ENCODE peak calls at places on chromosomes 13 and 19, in ten cellular contexts. P is left lung, V is tibial artery, E is AG04450, Z is left ventricle myocardium inferior, O is breast epithelium, S is heart left ventricle, W is cardiac muscle cell, L is body of pancreas, M is fibroblast of lung. R is an unnamed sample.

GRCh38 chr13:23723463-23723862 is 153.3 kb downstream of the TNFRSF19 start:
- DNase-seq in P (no peak), V (no peak), E (peak), Z (no peak), O (no peak), S (no peak), W (peak), L (no peak), M (peak), R (no peak)

GRCh38 chr13:40058757-40059236 is 403.3 kb downstream of the COG6 start:
- DNase-seq in P (no peak), V (no peak), E (no peak), Z (no peak), O (no peak), S (no peak), W (peak), L (peak), M (peak), R (no peak)

GRCh38 chr19:16073988-16074387 is 2.3 kb upstream of the TPM4 start:
- DNase-seq in P (peak), V (peak), E (no peak), Z (no peak), O (no peak), S (no peak), W (no peak), L (no peak), M (no peak), R (no peak)

GRCh38 chr19:55672418-55672817 is 2.6 kb upstream of the EPN1 start:
- DNase-seq in P (no peak), V (no peak), E (no peak), Z (no peak), O (no peak), S (no peak), W (peak), L (no peak), M (no peak), R (no peak)

GRCh38 chr13:74629985-74630384 is 495.8 kb upstream of the KLF12 start:
- DNase-seq in P (no peak), V (peak), E (no peak), Z (no peak), O (no peak), S (no peak), W (peak), L (no peak), M (no peak), R (no peak)

GRCh38 chr19:17420267-17420924 is 549 bp downstream of the MVB12A start:
- DNase-seq in P (peak), V (peak), E (no peak), Z (peak), O (no peak), S (peak), W (peak), L (peak), M (no peak), R (no peak)

GRCh38 chr19:1491849-1492170 is 829 bp downstream of the REEP6 start:
- DNase-seq in P (no peak), V (no peak), E (no peak), Z (no peak), O (no peak), S (no peak), W (no peak), L (peak), M (no peak), R (no peak)

GRCh38 chr19:17475541-17476115 is 5.3 kb downstream of the SLC27A1 start:
- DNase-seq in P (no peak), V (peak), E (no peak), Z (peak), O (peak), S (peak), W (peak), L (peak), M (peak), R (peak)

GRCh38 chr13:78160793-78161192 is 242.2 kb upstream of the EDNRB start:
- DNase-seq in P (no peak), V (no peak), E (peak), Z (no peak), O (no peak), S (no peak), W (peak), L (no peak), M (peak), R (no peak)

GRCh38 chr13:99992912-99993311 is 11.3 kb downstream of the ZIC2 start:
- DNase-seq in P (no peak), V (no peak), E (no peak), Z (no peak), O (no peak), S (no peak), W (no peak), L (no peak), M (no peak), R (no peak)

GRCh38 chr13:85191996-85192395 is 607.2 kb downstream of the SLITRK6 start:
- DNase-seq in P (no peak), V (no peak), E (no peak), Z (no peak), O (no peak), S (no peak), W (no peak), L (no peak), M (no peak), R (no peak)

GRCh38 chr19:42076375-42076944 is 494 bp downstream of the ZNF574 start:
- DNase-seq in P (peak), V (peak), E (no peak), Z (no peak), O (no peak), S (no peak), W (no peak), L (no peak), M (peak), R (no peak)

GRCh38 chr19:8461376-8461775 is 16.6 kb downstream of the HNRNPM start:
- DNase-seq in P (no peak), V (no peak), E (no peak), Z (no peak), O (no peak), S (no peak), W (no peak), L (no peak), M (no peak), R (no peak)

GRCh38 chr19:8461891-8462290 is 17.1 kb downstream of the HNRNPM start:
- DNase-seq in P (no peak), V (no peak), E (no peak), Z (no peak), O (no peak), S (no peak), W (no peak), L (no peak), M (no peak), R (no peak)

GRCh38 chr19:8460516-8461298 is 15.9 kb downstream of the HNRNPM start:
- DNase-seq in P (no peak), V (no peak), E (no peak), Z (no peak), O (no peak), S (no peak), W (no peak), L (no peak), M (no peak), R (no peak)

GRCh38 chr19:8462601-8463000 is 17.8 kb downstream of the HNRNPM start:
- DNase-seq in P (no peak), V (no peak), E (no peak), Z (no peak), O (no peak), S (no peak), W (no peak), L (no peak), M (no peak), R (no peak)

DNA sequence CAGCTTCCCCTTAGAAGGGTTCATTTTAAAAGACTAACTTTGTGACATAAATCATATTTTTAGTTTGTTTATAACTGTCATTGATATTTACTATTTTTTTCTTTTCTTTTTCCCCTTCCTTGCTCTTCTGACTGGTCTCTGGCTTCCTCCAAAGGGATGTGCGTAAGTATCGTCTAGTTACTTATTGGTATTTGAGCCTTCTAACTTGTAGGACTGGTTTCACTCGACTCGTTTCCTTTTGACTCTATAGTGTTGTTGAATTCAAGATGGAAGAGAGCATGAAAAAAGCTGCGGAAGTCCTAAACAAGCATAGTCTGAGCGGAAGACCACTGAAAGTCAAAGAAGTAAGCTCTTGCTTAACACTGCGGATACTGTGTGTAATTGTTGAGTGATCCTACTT is 18.6 kb downstream of the HNRNPM start:
- DNase-seq in P (no peak), V (no peak), E (no peak), Z (no peak), O (no peak), S (no peak), W (no peak), L (no peak), M (no peak), R (no peak)
- TF ChIP-seq CTCF in P (no peak), V (no peak), E (no peak), Z (no peak), O (no peak), S (no peak), W (no peak), L (no peak), M (no peak), R (no peak)

DNA sequence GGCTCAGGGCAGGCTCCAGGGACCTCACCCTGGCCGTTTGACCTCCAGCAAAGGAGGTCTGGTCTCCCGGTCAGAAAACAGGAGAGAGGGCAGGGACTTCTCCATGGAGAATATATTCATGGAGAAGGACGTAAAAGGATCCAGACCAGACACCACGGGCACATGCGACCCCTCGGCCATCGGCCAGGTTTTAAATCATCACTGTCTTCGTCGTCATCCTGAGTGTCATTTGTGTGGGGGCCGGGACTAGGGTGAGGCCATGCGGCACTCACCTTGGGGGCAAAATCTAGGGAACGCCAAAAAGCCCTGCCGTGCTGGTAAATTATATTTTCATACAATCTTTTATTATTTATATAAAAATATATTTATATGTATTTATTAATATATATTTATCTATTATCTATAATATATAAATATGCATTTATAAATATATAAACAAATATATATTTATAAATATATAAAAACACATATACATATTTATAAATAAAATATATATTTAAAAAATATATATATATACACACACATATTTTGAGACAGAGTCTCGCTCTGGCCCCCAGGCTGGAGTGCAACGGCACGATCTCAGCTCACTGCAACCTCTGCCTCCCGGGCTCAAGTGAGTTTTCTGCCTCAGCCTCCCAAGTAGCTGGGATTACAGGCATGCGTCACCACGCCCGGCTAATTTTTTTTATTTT is 75.4 kb downstream of the GADD45B start:
- DNase-seq in P (no peak), V (peak), E (no peak), Z (no peak), O (no peak), S (no peak), W (no peak), L (no peak), M (no peak), R (no peak)
- H3K27ac ChIP-seq in P (no peak), V (no peak), E (no peak), Z (peak), O (no peak), S (no peak), W (no peak), L (no peak), M (no peak), R (peak)

DNA sequence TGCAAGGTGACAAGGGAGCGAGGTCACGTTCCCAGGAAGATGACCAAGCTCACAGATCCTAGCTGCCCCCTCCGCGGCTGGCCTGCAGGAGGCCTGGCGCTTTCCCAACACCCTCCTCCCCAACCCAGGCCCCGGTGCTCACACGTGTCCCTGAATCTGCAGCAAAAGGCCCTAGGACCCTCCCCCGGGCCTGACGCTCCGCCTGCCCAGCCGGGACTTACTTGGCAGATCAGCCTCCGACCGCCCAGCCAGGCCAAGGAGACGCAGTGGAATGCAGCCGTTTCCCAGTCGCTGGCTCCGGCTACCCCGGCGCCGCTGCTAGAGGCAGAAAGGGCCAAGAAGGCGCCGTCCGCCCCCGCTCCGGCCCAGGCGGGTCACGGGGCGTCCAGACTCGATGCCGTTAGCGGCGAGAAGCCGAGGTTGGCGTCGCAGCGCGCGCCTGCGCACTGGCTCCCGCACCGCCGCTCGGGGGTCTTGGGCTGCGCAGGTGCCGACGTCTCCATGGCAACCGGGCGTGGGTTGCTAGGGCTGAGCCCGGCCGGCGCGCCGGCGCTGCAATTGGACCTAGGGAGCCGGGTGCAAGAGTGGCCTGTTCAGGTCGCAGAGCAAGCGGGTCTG is at the start of gene PNMA8A:
- DNase-seq in P (peak), V (peak), E (no peak), Z (peak), O (no peak), S (peak), W (peak), L (peak), M (peak), R (peak)
- H3K4me3 ChIP-seq in P (peak), V (peak), E (peak), Z (peak), O (peak), S (peak), W (peak), L (peak), M (peak), R (peak)

DNA sequence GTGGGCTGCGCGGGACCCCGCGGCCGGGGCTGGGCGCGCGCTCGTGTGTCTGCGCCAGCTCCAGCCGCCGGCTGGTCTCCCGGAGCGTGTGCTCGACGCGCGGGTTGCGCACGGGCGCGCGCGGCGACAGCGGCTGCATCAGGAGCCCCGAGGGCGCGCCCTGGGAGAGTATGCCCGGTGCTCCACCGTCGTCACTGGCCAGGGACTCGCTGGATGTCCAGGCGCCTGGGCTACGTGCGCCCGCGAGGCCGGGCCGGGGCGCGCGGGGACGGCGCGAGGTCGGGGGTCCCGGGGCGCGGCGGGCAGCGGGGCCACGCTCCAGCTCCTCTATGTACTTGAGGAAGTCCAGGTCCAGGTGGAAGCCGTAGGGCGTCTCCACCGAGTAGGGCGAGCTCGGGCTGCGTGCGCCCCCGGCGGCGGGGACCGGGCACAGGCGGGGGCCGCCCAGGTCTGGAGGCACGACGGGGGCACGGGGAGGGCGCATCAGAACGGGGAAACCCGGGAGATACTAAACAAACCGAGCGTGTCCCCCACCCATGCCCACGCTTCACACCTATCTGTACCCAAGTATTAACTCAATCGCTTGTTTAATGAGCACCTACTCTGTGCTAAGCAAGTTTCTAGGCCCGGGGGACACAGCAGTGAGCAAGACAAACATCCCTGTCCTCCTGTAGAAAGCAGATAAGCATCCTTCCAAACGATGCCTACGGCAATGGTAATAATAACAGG is 7.6 kb downstream of the KANK3 start:
- DNase-seq in P (no peak), V (no peak), E (no peak), Z (no peak), O (no peak), S (no peak), W (no peak), L (no peak), M (no peak), R (no peak)
- TF ChIP-seq CTCF in P (no peak), V (no peak), E (peak), Z (no peak), O (no peak), S (no peak), W (no peak), L (no peak), M (no peak), R (no peak)

GRCh38 chr13:109256866-109257760 is 529.3 kb downstream of the IRS2 start:
- DNase-seq in P (no peak), V (no peak), E (peak), Z (no peak), O (no peak), S (no peak), W (peak), L (peak), M (peak), R (no peak)
- H3K27ac ChIP-seq in P (peak), V (peak), E (peak), Z (peak), O (peak), S (peak), W (peak), L (no peak), M (peak), R (no peak)

DNA sequence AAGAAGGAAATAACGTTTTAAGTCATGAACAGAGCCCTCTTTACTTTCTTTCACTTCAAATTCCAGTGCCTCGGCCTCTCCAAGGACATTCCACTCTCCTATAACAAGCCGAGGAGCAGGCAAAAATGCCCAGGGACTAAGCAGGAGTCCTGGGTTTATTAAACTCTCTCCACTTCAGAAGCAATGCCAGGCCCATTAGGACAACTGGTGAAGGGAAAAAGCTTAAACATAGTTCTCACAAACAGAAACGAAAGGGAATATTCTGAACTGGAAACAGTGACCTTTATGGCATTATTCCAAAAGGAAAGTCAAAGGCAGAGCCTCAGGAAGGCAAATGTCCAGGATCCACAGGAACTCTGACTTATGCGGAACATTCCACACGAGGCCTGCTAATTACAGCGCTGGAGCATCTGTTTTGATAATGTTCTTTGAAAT is 30.9 kb upstream of the MED4 start:
- DNase-seq in P (no peak), V (no peak), E (no peak), Z (no peak), O (no peak), S (peak), W (peak), L (peak), M (peak), R (no peak)
- H3K4me3 ChIP-seq in P (no peak), V (peak), E (no peak), Z (peak), O (no peak), S (peak), W (no peak), L (no peak), M (no peak), R (no peak)

DNA sequence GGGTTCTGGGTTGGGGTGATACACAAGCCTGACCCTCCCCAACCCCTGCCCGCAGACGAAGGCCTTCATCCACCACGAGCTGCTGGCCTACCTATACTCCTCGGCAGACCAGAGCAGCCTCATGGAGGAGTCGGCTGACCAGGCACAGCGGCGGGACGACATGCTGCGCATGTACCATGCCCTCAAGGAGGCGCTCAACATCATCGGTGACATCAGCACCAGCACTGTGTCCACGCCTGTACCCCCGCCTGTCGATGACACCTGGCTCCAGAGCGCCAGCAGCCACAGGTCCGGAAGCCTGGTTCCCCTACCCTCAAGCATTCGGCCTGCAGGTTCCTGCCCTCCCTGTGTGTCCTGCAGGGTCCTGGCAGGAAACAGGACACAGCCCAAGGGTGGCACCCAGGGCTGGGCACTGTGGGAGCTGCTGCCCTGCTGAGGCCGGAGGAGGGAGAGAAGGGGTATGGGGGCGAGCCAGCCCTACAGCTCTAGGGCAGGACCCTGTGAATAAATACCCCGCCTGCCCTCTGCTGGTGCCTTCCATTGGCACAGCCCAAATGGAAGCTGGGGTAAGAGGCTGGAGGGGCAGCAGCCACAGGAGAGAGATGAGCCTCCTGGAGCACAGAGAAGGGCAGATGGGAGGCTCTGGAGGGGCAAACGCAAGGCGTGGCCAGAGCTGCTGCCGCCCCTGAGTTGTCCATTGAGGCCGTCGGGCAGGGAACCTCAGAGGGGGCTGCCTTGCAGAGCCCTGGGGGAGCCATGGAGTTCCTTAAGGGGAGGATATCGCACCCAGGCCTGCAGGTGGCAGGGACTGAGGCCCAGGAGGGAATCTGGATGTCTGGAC is 6.8 kb downstream of the TMED1 start:
- DNase-seq in P (no peak), V (no peak), E (no peak), Z (no peak), O (no peak), S (peak), W (no peak), L (no peak), M (no peak), R (no peak)
- TF ChIP-seq CTCF in P (no peak), V (no peak), E (peak), Z (no peak), O (no peak), S (no peak), W (no peak), L (no peak), M (no peak), R (no peak)

DNA sequence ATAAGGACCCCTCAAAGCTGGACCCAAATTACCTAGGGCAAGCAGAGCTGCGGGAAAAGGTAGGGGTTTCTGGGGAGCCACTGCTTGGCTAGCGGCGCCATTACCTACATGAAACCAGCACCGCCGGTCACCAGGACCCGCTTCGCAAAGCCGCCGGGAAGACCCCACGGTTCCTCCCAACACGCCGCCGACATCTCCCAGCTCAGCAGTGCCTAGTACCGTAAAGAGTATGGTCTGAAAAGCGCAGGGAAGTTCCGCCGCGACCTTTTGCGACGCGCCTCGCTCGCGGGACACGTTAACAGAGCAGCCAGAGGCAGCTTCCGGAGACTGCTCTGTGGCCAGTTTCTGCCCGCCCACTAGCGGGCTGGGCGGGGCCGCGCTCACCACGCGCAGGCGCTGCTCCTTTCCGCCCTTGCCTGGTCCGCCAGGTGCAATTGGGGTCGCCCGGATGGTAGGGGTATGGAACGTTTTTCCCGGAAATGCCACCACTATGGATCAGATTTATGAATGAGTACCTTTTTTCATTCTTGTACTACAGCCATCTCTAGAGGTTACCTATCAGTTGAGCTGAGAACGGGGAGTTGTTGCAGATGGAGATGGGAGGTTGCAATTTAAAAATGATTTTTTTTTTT is at the start of gene TGDS:
- DNase-seq in P (peak), V (peak), E (peak), Z (peak), O (peak), S (peak), W (peak), L (peak), M (peak), R (peak)
- H3K27ac ChIP-seq in P (peak), V (peak), E (peak), Z (peak), O (peak), S (peak), W (peak), L (peak), M (peak), R (peak)

R was measured in dorsolateral prefrontal cortex.